ENCODE peak calls at places on chromosomes 4 and X, in eight cellular contexts. O, L, N, Q, I, A, X and J are unnamed samples.

GRCh38 chr4:165992263-165992662 is 119.2 kb downstream of the TLL1 start:
- DNase-seq in O (no peak), L (no peak), N (no peak), Q (no peak), I (no peak), A (no peak), X (no peak), J (no peak)

GRCh38 chr4:52051213-52051614 is at the start of gene SPATA18:
- DNase-seq in O (peak; percentile 52), L (no peak), N (peak; percentile 19), Q (peak; percentile 52), I (peak; percentile 38), A (no peak), X (peak; percentile 55), J (peak; percentile 60)

GRCh38 chr4:146165840-146166239 is 9.7 kb upstream of the LSM6 start:
- DNase-seq in O (no peak), L (no peak), N (no peak), Q (no peak), I (no peak), A (peak; percentile 75), X (no peak), J (no peak)

GRCh38 chr4:165844151-165844550 is 28.9 kb upstream of the TLL1 start:
- DNase-seq in O (no peak), L (peak; percentile 47), N (no peak), Q (no peak), I (no peak), A (no peak), X (no peak), J (no peak)

GRCh38 chr4:4677825-4678522 is 136.1 kb upstream of the STX18 start:
- DNase-seq in O (no peak), L (peak; percentile 25), N (peak; percentile 37), Q (no peak), I (no peak), A (peak; percentile 59), X (peak; percentile 30), J (no peak)

GRCh38 chr4:3784469-3785291 is 18.5 kb downstream of the ADRA2C start:
- DNase-seq in O (no peak), L (no peak), N (no peak), Q (no peak), I (no peak), A (no peak), X (no peak), J (no peak)

GRCh38 chr4:125042031-125042430 is 272.7 kb upstream of the FAT4 start:
- DNase-seq in O (no peak), L (no peak), N (no peak), Q (no peak), I (no peak), A (no peak), X (no peak), J (no peak)

GRCh38 chr4:72031868-72032619 is at the start of gene NPFFR2:
- DNase-seq in O (no peak), L (peak; percentile 20), N (no peak), Q (no peak), I (peak; percentile 15), A (no peak), X (peak; percentile 27), J (no peak)

GRCh38 chr4:73704314-73705055 is 35.9 kb upstream of the CXCL8 start:
- DNase-seq in O (no peak), L (peak; percentile 99), N (peak; percentile 80), Q (peak; percentile 93), I (peak; percentile 83), A (peak; percentile 100), X (peak; percentile 43), J (peak; percentile 63)

GRCh38 chr4:75821966-75822365 is 80.3 kb downstream of the PPEF2 start:
- DNase-seq in O (no peak), L (no peak), N (no peak), Q (no peak), I (no peak), A (peak; percentile 65), X (no peak), J (no peak)

GRCh38 chrX:2658585-2659292 is 32.4 kb upstream of the CD99 start:
- DNase-seq in O (no peak), L (no peak), N (no peak), Q (no peak), I (no peak), A (no peak), X (no peak), J (no peak)

GRCh38 chr4:99947608-99948007 is 1.2 kb upstream of the DNAJB14 start:
- DNase-seq in O (no peak), L (no peak), N (no peak), Q (no peak), I (no peak), A (no peak), X (no peak), J (no peak)

GRCh38 chr4:99943904-99944437 is 2.4 kb downstream of the DNAJB14 start:
- DNase-seq in O (no peak), L (no peak), N (no peak), Q (no peak), I (no peak), A (no peak), X (no peak), J (no peak)

GRCh38 chr4:99945718-99946345 is 586 bp downstream of the DNAJB14 start:
- DNase-seq in O (no peak), L (peak; percentile 49), N (no peak), Q (no peak), I (no peak), A (peak; percentile 21), X (no peak), J (peak; percentile 26)

GRCh38 chr4:99947190-99947578 is 766 bp upstream of the DNAJB14 start:
- DNase-seq in O (no peak), L (peak; percentile 3), N (no peak), Q (no peak), I (no peak), A (no peak), X (no peak), J (no peak)

GRCh38 chr4:99946346-99947189 is at the start of gene DNAJB14:
- DNase-seq in O (peak; percentile 73), L (peak; percentile 81), N (peak; percentile 61), Q (peak; percentile 78), I (peak; percentile 75), A (peak; percentile 69), X (peak; percentile 66), J (peak; percentile 83)
- TF ChIP-seq POLR2A in O (no peak), L (peak; percentile 58), N (peak; percentile 14), Q (peak; percentile 60), I (peak; percentile 36), A (peak; percentile 41), X (no peak), J (no peak)

DNA sequence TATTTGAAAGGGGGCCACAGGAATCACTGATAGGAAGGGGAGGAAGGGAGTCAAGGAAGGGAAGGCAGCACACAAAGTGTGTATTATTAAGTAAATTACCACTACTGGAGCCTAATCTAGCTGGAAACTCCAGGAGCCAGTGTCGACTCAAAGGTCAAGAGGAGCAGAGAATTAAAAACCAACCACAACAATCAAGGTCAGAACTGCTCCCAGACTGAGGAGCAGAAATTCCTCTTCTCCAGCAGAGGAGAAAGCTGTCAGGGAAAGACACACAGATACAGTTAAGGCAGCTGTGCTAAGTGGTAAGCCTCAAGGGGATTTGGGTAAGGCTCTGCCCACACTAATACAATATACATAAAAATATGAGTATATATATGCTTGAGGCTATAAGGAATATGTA is 87.5 kb upstream of the PTPN13 start:
- DNase-seq in O (no peak), L (no peak), N (no peak), Q (no peak), I (no peak), A (no peak), X (no peak), J (no peak)
- H3K27ac ChIP-seq in O (no peak overlapping the region), L (no peak overlapping the region), N (no peak overlapping the region), Q (no peak overlapping the region), I (no peak overlapping the region), A (no peak overlapping the region), X (no peak overlapping the region), J (no peak overlapping the region)

GRCh38 chr4:128796934-128797333 is 12.6 kb upstream of the JADE1 start:
- DNase-seq in O (no peak), L (no peak), N (no peak), Q (no peak), I (no peak), A (no peak), X (no peak), J (peak; percentile 36)

DNA sequence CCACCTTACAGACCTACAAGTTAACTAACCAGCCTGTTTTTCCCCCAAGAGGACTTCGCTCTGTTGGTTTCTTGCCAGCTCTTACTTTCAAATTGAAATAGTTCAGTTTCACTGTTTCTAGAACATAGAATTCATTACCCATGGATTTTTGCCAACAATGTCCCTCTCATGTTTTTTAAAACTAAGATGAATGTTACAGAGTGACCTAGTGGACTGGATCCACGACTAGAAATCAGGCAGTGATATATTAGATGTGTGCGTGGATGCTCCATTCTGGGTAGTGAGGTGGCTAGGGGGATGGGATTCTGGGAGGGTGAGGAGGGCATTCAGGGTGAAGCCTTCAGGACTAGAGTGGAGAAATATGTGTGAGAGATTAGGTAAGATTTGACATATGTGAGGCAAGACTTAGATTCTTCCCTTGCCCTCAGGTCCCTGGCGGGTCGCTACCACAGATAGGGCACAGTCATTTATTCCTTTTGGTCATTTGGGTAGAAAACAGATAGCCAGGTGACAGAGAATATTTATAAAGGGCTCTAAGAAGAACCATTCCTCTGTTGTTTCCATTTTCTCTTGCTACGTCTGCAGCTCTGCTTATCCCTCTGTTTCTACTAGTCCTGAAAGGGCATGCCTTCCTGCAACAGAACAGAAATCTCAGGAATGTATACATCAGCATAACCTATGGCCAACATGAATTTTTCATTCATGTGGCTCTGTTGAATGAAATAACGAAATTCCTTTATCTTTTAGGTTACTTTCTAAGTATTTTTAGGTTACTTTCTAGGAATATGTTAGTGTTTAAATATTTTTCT is 15.4 kb upstream of the JADE1 start:
- DNase-seq in O (no peak), L (no peak), N (no peak), Q (peak; percentile 80), I (no peak), A (peak; percentile 55), X (no peak), J (no peak)
- TF ChIP-seq CTCF in O (no peak), L (no peak), N (no peak), Q (no peak), I (no peak), A (no peak), X (no peak), J (no peak)

GRCh38 chrX:153971632-153972367 is at the start of gene HCFC1:
- DNase-seq in O (peak; percentile 87), L (peak; percentile 87), N (peak; percentile 96), Q (peak; percentile 96), I (peak; percentile 94), A (peak; percentile 84), X (peak; percentile 90), J (peak; percentile 93)

GRCh38 chrX:153974003-153974725 is 1.6 kb downstream of the TMEM187 start:
- DNase-seq in O (no peak), L (peak; percentile 13), N (peak; percentile 27), Q (no peak), I (peak; percentile 33), A (no peak), X (no peak), J (no peak)

GRCh38 chrX:153973127-153974002 is 811 bp downstream of the TMEM187 start:
- DNase-seq in O (no peak), L (no peak), N (peak; percentile 21), Q (no peak), I (peak; percentile 36), A (no peak), X (no peak), J (no peak)

GRCh38 chrX:153971124-153971631 is 440 bp downstream of the HCFC1 start:
- DNase-seq in O (peak; percentile 80), L (peak; percentile 80), N (peak; percentile 89), Q (peak; percentile 90), I (peak; percentile 92), A (peak; percentile 84), X (peak; percentile 88), J (peak; percentile 91)

GRCh38 chrX:153972368-153973126 is at the start of gene TMEM187:
- DNase-seq in O (peak; percentile 77), L (peak; percentile 79), N (peak; percentile 89), Q (peak; percentile 92), I (peak; percentile 90), A (peak; percentile 84), X (peak; percentile 83), J (peak; percentile 88)
- TF ChIP-seq POLR2A in O (peak; percentile 26), L (peak; percentile 47), N (peak; percentile 78), Q (no peak), I (peak; percentile 37), A (peak; percentile 45), X (no peak), J (no peak)